ENCODE peak calls at places on chromosome 15, in seven cellular contexts. A, B, S, K, H, G and U are unnamed samples.

GRCh38 chr15:73564255-73564654 is 68.9 kb downstream of the NPTN start:
- DNase-seq in B (no peak), K (peak; percentile 65), S (no peak), G (peak; percentile 26), H (no peak), A (no peak), U (peak; percentile 43)

GRCh38 chr15:38075466-38075865 is 141.0 kb downstream of the TMCO5A start:
- DNase-seq in K (no peak), H (no peak), A (no peak), S (no peak), B (no peak), G (no peak), U (no peak)

GRCh38 chr15:96948981-96949380 is 618.5 kb downstream of the NR2F2 start:
- DNase-seq in K (no peak), B (no peak), G (no peak), S (no peak), A (no peak), H (no peak), U (no peak)

GRCh38 chr15:61367953-61368352 is 138.9 kb upstream of the RORA start:
- DNase-seq in G (no peak), A (no peak), K (no peak), B (no peak), H (no peak), S (no peak), U (no peak)

GRCh38 chr15:41512078-41512394 is 1.6 kb downstream of the LTK start:
- DNase-seq in G (no peak), K (no peak), S (no peak), B (no peak), A (no peak), H (no peak), U (no peak)

GRCh38 chr15:62244762-62245161 is 79.7 kb upstream of the C2CD4B start:
- DNase-seq in A (no peak), G (no peak), S (no peak), B (no peak), K (no peak), H (no peak), U (no peak)

GRCh38 chr15:74128785-74129350 is 1.5 kb upstream of the ISLR2 start:
- DNase-seq in K (peak; percentile 10), H (no peak), G (no peak), B (no peak), A (no peak), S (no peak), U (no peak)

GRCh38 chr15:74399511-74400312 is 32.3 kb upstream of the CYP11A1 start:
- DNase-seq in K (peak; percentile 87), B (peak; percentile 62), H (no peak), A (no peak), G (no peak), S (no peak), U (no peak)

GRCh38 chr15:48592221-48592731 is 53.2 kb downstream of the FBN1 start:
- DNase-seq in K (peak; percentile 95), B (no peak), A (no peak), S (no peak), H (no peak), G (peak; percentile 99), U (no peak)

GRCh38 chr15:95996494-95996893 is 334.0 kb upstream of the NR2F2 start:
- DNase-seq in S (no peak), K (peak; percentile 36), G (no peak), H (no peak), B (no peak), A (no peak), U (no peak)

GRCh38 chr15:58038426-58039106 is 26.9 kb downstream of the ALDH1A2 start:
- DNase-seq in H (no peak), A (no peak), K (peak; percentile 70), G (no peak), B (no peak), S (no peak), U (no peak)

GRCh38 chr15:90002428-90002844 is 1.3 kb downstream of the ZNF710 start:
- DNase-seq in A (peak; percentile 50), K (peak; percentile 49), S (peak; percentile 57), G (no peak), H (peak; percentile 42), B (peak; percentile 44), U (no peak)

GRCh38 chr15:48855501-48856440 is 22.2 kb upstream of the EID1 start:
- DNase-seq in H (peak; percentile 25), G (peak; percentile 67), K (peak; percentile 55), A (no peak), B (no peak), S (no peak), U (peak; percentile 19)

GRCh38 chr15:100265641-100266035 is 76.1 kb downstream of the ADAMTS17 start:
- DNase-seq in K (no peak), S (no peak), G (no peak), B (no peak), A (no peak), H (no peak), U (no peak)

GRCh38 chr15:25134546-25134945 is 179.8 kb downstream of the SNRPN start:
- DNase-seq in G (no peak), K (peak; percentile 1), H (peak; percentile 25), S (no peak), B (no peak), A (no peak), U (no peak)

GRCh38 chr15:40308844-40309189 is 1.1 kb upstream of the PLCB2 start:
- DNase-seq in A (peak; percentile 41), K (no peak), S (no peak), B (peak; percentile 26), H (no peak), G (no peak), U (no peak)

GRCh38 chr15:94749848-94750617 is 518.7 kb downstream of the MCTP2 start:
- DNase-seq in S (no peak), H (peak; percentile 14), G (no peak), K (peak; percentile 8), B (no peak), A (no peak), U (no peak)

GRCh38 chr15:94056314-94056713 is 175.0 kb upstream of the MCTP2 start:
- DNase-seq in B (no peak), G (peak; percentile 70), A (no peak), K (peak; percentile 84), S (no peak), H (no peak), U (no peak)

GRCh38 chr15:60917469-60918130 is 311.5 kb downstream of the RORA start:
- DNase-seq in B (no peak), K (no peak), H (peak; percentile 63), S (peak; percentile 83), A (peak; percentile 61), G (no peak), U (no peak)

GRCh38 chr15:26838742-26839460 is 28.0 kb upstream of the GABRA5 start:
- DNase-seq in H (peak; percentile 63), A (no peak), G (no peak), B (no peak), S (no peak), K (no peak), U (no peak)

GRCh38 chr15:41794081-41794480 is 19.8 kb downstream of the MAPKBP1 start:
- DNase-seq in G (peak; percentile 50), B (no peak), K (no peak), H (no peak), A (no peak), S (no peak), U (no peak)

GRCh38 chr15:98150084-98150483 is 189.6 kb downstream of the ARRDC4 start:
- DNase-seq in G (no peak), H (no peak), A (no peak), S (no peak), B (no peak), K (no peak), U (no peak)

GRCh38 chr15:59191855-59192237 is 14.8 kb upstream of the LDHAL6B start:
- DNase-seq in H (no peak), A (no peak), K (peak; percentile 83), B (no peak), S (no peak), G (peak; percentile 90), U (peak; percentile 55)

GRCh38 chr15:101118615-101119014 is 133.2 kb downstream of the CHSY1 start:
- DNase-seq in S (no peak), H (no peak), G (no peak), K (no peak), B (no peak), A (no peak), U (no peak)

GRCh38 chr15:63332367-63333078 is 49.1 kb downstream of the CA12 start:
- DNase-seq in G (peak; percentile 51), K (peak; percentile 84), A (no peak), B (no peak), H (no peak), S (no peak), U (peak; percentile 28)

GRCh38 chr15:87461621-87462020 is 794.9 kb downstream of the NTRK3 start:
- DNase-seq in A (no peak), H (no peak), K (no peak), S (no peak), G (no peak), B (no peak), U (no peak)

GRCh38 chr15:74364936-74365618 is 2.4 kb downstream of the CYP11A1 start:
- DNase-seq in A (no peak), K (no peak), G (no peak), S (no peak), B (no peak), H (no peak), U (no peak)

GRCh38 chr15:68634531-68634930 is 55.7 kb downstream of the CORO2B start:
- DNase-seq in S (no peak), B (no peak), H (no peak), G (no peak), A (no peak), K (no peak), U (no peak)

GRCh38 chr15:79004336-79004735 is 59.5 kb upstream of the CTSH start:
- DNase-seq in A (no peak), B (no peak), S (peak; percentile 28), H (no peak), K (peak; percentile 30), G (no peak), U (peak; percentile 48)

GRCh38 chr15:40968290-40969085 is 15.2 kb downstream of the CHAC1 start:
- DNase-seq in S (no peak), A (no peak), B (no peak), H (no peak), K (no peak), G (no peak), U (peak; percentile 13)

GRCh38 chr15:90101130-90101968 is 919 bp downstream of the IDH2 start:
- DNase-seq in K (no peak), G (no peak), A (peak; percentile 66), S (peak; percentile 73), H (peak; percentile 44), B (peak; percentile 52), U (no peak)

GRCh38 chr15:63313866-63314265 is 36.5 kb downstream of the APH1B start:
- DNase-seq in B (no peak), S (no peak), A (no peak), G (no peak), H (no peak), K (no peak), U (no peak)

GRCh38 chr15:67174864-67175573 is 79.4 kb downstream of the AAGAB start:
- DNase-seq in H (no peak), B (peak; percentile 44), K (no peak), G (no peak), S (no peak), A (no peak), U (peak; percentile 94)

GRCh38 chr15:75339531-75340240 is 3.8 kb downstream of the COMMD4 start:
- DNase-seq in G (no peak), S (no peak), B (no peak), K (no peak), H (no peak), A (no peak), U (no peak)

GRCh38 chr15:57003418-57003817 is 85.0 kb downstream of the TCF12 start:
- DNase-seq in G (peak; percentile 64), A (no peak), K (peak; percentile 81), H (no peak), B (no peak), S (no peak), U (no peak)

GRCh38 chr15:66097151-66098018 is 156.2 kb downstream of the MEGF11 start:
- DNase-seq in B (no peak), K (no peak), S (no peak), G (no peak), A (no peak), H (no peak), U (no peak)

GRCh38 chr15:90706394-90707327 is 10.5 kb upstream of the BLM start:
- DNase-seq in G (no peak), S (no peak), A (no peak), B (no peak), H (no peak), K (no peak), U (no peak)

GRCh38 chr15:61195116-61196002 is 33.7 kb downstream of the RORA start:
- DNase-seq in S (no peak), B (no peak), G (no peak), K (peak; percentile 48), A (no peak), H (peak; percentile 21), U (peak; percentile 26)